ENCODE peak calls at places on chromosomes 2 and 18, in six cellular contexts. One of them, this sample, is unnamed.

GRCh38 chr18:4438938-4439337 is 16.2 kb downstream of the DLGAP1 start:
- DNase-seq in pancreas: no peak
- DNase-seq in coronary artery: no peak
- DNase-seq in OCI-LY7: no peak
- DNase-seq in cardiac muscle cell: no peak
- DNase-seq in astrocyte of the spinal cord: no peak
- DNase-seq in this sample: no peak

GRCh38 chr2:188199716-188200128 is 92.0 kb upstream of the GULP1 start:
- DNase-seq in pancreas: no peak
- DNase-seq in coronary artery: no peak
- DNase-seq in OCI-LY7: no peak
- DNase-seq in cardiac muscle cell: no peak
- DNase-seq in astrocyte of the spinal cord: peak; percentile 88
- DNase-seq in this sample: no peak

GRCh38 chr2:108941161-108941665 is 47.8 kb downstream of the EDAR start:
- DNase-seq in pancreas: no peak
- DNase-seq in coronary artery: no peak
- DNase-seq in OCI-LY7: no peak
- DNase-seq in cardiac muscle cell: no peak
- DNase-seq in astrocyte of the spinal cord: no peak
- DNase-seq in this sample: no peak

GRCh38 chr2:226847511-226847910 is 11.7 kb downstream of the RHBDD1 start:
- DNase-seq in pancreas: no peak
- DNase-seq in coronary artery: no peak
- DNase-seq in OCI-LY7: no peak
- DNase-seq in cardiac muscle cell: no peak
- DNase-seq in astrocyte of the spinal cord: no peak
- DNase-seq in this sample: no peak

GRCh38 chr2:226310081-226310625 is 489.5 kb downstream of the IRS1 start:
- DNase-seq in pancreas: no peak
- DNase-seq in coronary artery: no peak
- DNase-seq in OCI-LY7: no peak
- DNase-seq in cardiac muscle cell: no peak
- DNase-seq in astrocyte of the spinal cord: peak; percentile 27
- DNase-seq in this sample: no peak

GRCh38 chr2:55148269-55148668 is 83.8 kb downstream of the CLHC1 start:
- DNase-seq in pancreas: no peak
- DNase-seq in coronary artery: no peak
- DNase-seq in OCI-LY7: no peak
- DNase-seq in cardiac muscle cell: no peak
- DNase-seq in astrocyte of the spinal cord: peak; percentile 46
- DNase-seq in this sample: no peak

GRCh38 chr2:197460653-197461052 is 7.3 kb downstream of the COQ10B start:
- DNase-seq in pancreas: no peak
- DNase-seq in coronary artery: no peak
- DNase-seq in OCI-LY7: no peak
- DNase-seq in cardiac muscle cell: no peak
- DNase-seq in astrocyte of the spinal cord: no peak
- DNase-seq in this sample: no peak

GRCh38 chr2:185279999-185280398 is 458.6 kb upstream of the FSIP2 start:
- DNase-seq in pancreas: no peak
- DNase-seq in coronary artery: no peak
- DNase-seq in OCI-LY7: peak; percentile 21
- DNase-seq in cardiac muscle cell: no peak
- DNase-seq in astrocyte of the spinal cord: peak; percentile 30
- DNase-seq in this sample: no peak

GRCh38 chr2:197908191-197908590 is 103.8 kb downstream of the PLCL1 start:
- DNase-seq in pancreas: no peak
- DNase-seq in coronary artery: no peak
- DNase-seq in OCI-LY7: no peak
- DNase-seq in cardiac muscle cell: no peak
- DNase-seq in astrocyte of the spinal cord: no peak
- DNase-seq in this sample: no peak

GRCh38 chr2:241542278-241542605 is 16.3 kb upstream of the BOK start:
- DNase-seq in pancreas: no peak
- DNase-seq in coronary artery: no peak
- DNase-seq in OCI-LY7: no peak
- DNase-seq in cardiac muscle cell: no peak
- DNase-seq in astrocyte of the spinal cord: no peak
- DNase-seq in this sample: no peak

GRCh38 chr18:21996261-21996892 is 173.0 kb upstream of the GATA6 start:
- DNase-seq in pancreas: peak; percentile 61
- DNase-seq in coronary artery: no peak
- DNase-seq in OCI-LY7: no peak
- DNase-seq in cardiac muscle cell: no peak
- DNase-seq in astrocyte of the spinal cord: no peak
- DNase-seq in this sample: no peak

GRCh38 chr2:5164806-5165525 is 527.2 kb upstream of the SOX11 start:
- DNase-seq in pancreas: no peak
- DNase-seq in coronary artery: no peak
- DNase-seq in OCI-LY7: no peak
- DNase-seq in cardiac muscle cell: no peak
- DNase-seq in astrocyte of the spinal cord: peak; percentile 94
- DNase-seq in this sample: no peak

GRCh38 chr2:168119519-168120141 is 127.8 kb downstream of the STK39 start:
- DNase-seq in pancreas: no peak
- DNase-seq in coronary artery: no peak
- DNase-seq in OCI-LY7: peak; percentile 66
- DNase-seq in cardiac muscle cell: peak; percentile 74
- DNase-seq in astrocyte of the spinal cord: peak; percentile 78
- DNase-seq in this sample: no peak

GRCh38 chr18:45962461-45962860 is 4.7 kb downstream of the EPG5 start:
- DNase-seq in pancreas: peak; percentile 29
- DNase-seq in coronary artery: no peak
- DNase-seq in OCI-LY7: no peak
- DNase-seq in cardiac muscle cell: peak; percentile 49
- DNase-seq in astrocyte of the spinal cord: peak; percentile 70
- DNase-seq in this sample: no peak

GRCh38 chr2:228268756-228269155 is 87.3 kb upstream of the SPHKAP start:
- DNase-seq in pancreas: no peak
- DNase-seq in coronary artery: no peak
- DNase-seq in OCI-LY7: no peak
- DNase-seq in cardiac muscle cell: no peak
- DNase-seq in astrocyte of the spinal cord: no peak
- DNase-seq in this sample: no peak

GRCh38 chr18:47561316-47561715 is 309.9 kb upstream of the SKOR2 start:
- DNase-seq in pancreas: no peak
- DNase-seq in coronary artery: no peak
- DNase-seq in OCI-LY7: no peak
- DNase-seq in cardiac muscle cell: no peak
- DNase-seq in astrocyte of the spinal cord: no peak
- DNase-seq in this sample: no peak

GRCh38 chr2:149651229-149651628 is 63.7 kb upstream of the MMADHC start:
- DNase-seq in pancreas: no peak
- DNase-seq in coronary artery: no peak
- DNase-seq in OCI-LY7: no peak
- DNase-seq in cardiac muscle cell: no peak
- DNase-seq in astrocyte of the spinal cord: no peak
- DNase-seq in this sample: no peak

GRCh38 chr2:234847364-234847635 is 104.5 kb upstream of the SH3BP4 start:
- DNase-seq in pancreas: no peak
- DNase-seq in coronary artery: no peak
- DNase-seq in OCI-LY7: no peak
- DNase-seq in cardiac muscle cell: no peak
- DNase-seq in astrocyte of the spinal cord: no peak
- DNase-seq in this sample: no peak

GRCh38 chr2:33099989-33100388 is 153.2 kb downstream of the LTBP1 start:
- DNase-seq in pancreas: no peak
- DNase-seq in coronary artery: no peak
- DNase-seq in OCI-LY7: no peak
- DNase-seq in cardiac muscle cell: no peak
- DNase-seq in astrocyte of the spinal cord: no peak
- DNase-seq in this sample: no peak

GRCh38 chr2:238116298-238117198 is 16.4 kb downstream of the ESPNL start:
- DNase-seq in pancreas: no peak
- DNase-seq in coronary artery: no peak
- DNase-seq in OCI-LY7: no peak
- DNase-seq in cardiac muscle cell: no peak
- DNase-seq in astrocyte of the spinal cord: no peak
- DNase-seq in this sample: no peak

DNA sequence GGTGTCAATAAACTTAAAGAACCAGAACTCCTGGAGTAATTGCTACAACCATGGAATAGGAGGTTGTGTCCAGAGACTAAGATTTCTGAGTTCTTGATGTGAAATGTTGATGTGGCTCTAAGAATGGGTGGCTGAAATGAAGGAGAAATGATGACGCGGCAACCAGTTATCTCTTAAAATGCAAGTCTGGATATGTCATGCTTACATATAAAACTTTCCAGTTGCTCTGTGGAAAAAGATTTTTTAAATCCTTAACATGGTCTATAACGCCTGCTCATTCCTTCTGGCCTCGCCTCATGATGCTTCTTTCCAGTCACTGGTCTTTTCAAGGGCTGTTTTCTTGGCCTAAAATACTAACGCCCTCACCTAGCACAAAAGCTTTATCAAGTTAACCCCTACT is 23.5 kb upstream of the MYO1B start:
- DNase-seq in pancreas: no peak
- DNase-seq in coronary artery: no peak
- DNase-seq in OCI-LY7: no peak
- DNase-seq in cardiac muscle cell: no peak
- DNase-seq in astrocyte of the spinal cord: no peak
- DNase-seq in this sample: no peak
- TF ChIP-seq CTCF in pancreas: no peak
- TF ChIP-seq CTCF in coronary artery: no peak
- TF ChIP-seq CTCF in OCI-LY7: no peak
- TF ChIP-seq CTCF in cardiac muscle cell: no peak
- TF ChIP-seq CTCF in astrocyte of the spinal cord: no peak
- TF ChIP-seq CTCF in this sample: no peak

DNA sequence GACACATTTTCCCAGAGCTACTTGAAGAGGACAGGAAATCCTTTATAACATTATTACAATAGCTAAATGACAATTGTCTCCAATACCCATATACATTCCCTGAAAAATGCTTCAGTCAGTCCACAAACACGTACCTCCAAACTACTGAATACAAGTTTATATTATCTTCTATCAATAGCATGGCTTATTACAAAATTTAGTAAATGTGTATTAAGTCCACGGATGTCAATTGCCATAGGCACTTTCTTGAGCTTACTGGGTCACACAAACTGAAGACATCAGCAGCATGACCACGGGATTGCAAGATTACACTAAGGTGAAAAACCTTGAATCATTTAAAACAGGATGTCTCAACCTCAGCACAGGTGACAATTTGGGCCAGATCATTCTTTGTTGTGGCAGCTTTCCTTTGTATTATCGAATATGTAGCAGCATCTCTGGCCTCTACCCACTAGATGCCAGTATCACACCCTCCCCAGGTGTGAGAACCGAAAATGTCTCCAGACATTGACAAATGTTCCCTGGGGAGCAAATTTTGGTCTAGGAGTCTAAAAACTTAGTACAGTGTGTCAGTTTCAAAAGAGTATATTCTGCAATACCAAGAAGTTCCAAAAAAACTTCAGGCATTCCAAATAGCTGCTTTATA is 1.4 kb downstream of the MBD2 start:
- DNase-seq in pancreas: peak; percentile 20
- DNase-seq in coronary artery: no peak
- DNase-seq in OCI-LY7: peak; percentile 82
- DNase-seq in cardiac muscle cell: no peak
- DNase-seq in astrocyte of the spinal cord: no peak
- DNase-seq in this sample: no peak
- TF ChIP-seq CTCF in pancreas: no peak
- TF ChIP-seq CTCF in coronary artery: no peak
- TF ChIP-seq CTCF in OCI-LY7: peak; percentile 73
- TF ChIP-seq CTCF in cardiac muscle cell: peak; percentile 21
- TF ChIP-seq CTCF in astrocyte of the spinal cord: no peak
- TF ChIP-seq CTCF in this sample: peak; percentile 27

GRCh38 chr18:38042496-38042895 is 476.9 kb upstream of the CELF4 start:
- DNase-seq in pancreas: no peak
- DNase-seq in coronary artery: no peak
- DNase-seq in OCI-LY7: no peak
- DNase-seq in cardiac muscle cell: no peak
- DNase-seq in astrocyte of the spinal cord: no peak
- DNase-seq in this sample: no peak

GRCh38 chr18:38052879-38053590 is 487.4 kb upstream of the CELF4 start:
- DNase-seq in pancreas: no peak
- DNase-seq in coronary artery: no peak
- DNase-seq in OCI-LY7: no peak
- DNase-seq in cardiac muscle cell: no peak
- DNase-seq in astrocyte of the spinal cord: no peak
- DNase-seq in this sample: no peak

DNA sequence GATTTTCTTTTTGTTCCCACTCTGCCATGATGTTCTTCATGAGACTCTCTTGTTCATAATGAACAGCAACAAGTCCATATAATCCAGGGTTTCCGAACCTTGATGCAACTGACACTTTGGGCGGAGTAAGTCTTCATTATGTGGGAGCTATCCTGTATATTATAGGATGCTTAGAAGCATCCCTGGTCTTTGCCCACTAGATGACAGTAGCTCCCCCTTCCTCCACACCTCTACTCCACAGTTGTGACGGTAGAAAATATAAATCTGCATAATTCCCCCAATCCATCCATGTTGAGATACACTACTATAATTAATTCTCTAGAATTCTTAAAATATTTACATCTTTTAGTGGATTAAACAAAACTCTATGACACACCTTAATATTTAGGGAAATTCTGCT is 482.2 kb upstream of the CELF4 start:
- DNase-seq in pancreas: no peak
- DNase-seq in coronary artery: no peak
- DNase-seq in OCI-LY7: no peak
- DNase-seq in cardiac muscle cell: no peak
- DNase-seq in astrocyte of the spinal cord: no peak
- DNase-seq in this sample: no peak
- TF ChIP-seq CTCF in pancreas: no peak
- TF ChIP-seq CTCF in coronary artery: no peak
- TF ChIP-seq CTCF in OCI-LY7: no peak
- TF ChIP-seq CTCF in cardiac muscle cell: no peak
- TF ChIP-seq CTCF in astrocyte of the spinal cord: no peak
- TF ChIP-seq CTCF in this sample: no peak

GRCh38 chr2:12469053-12469625 is 247.6 kb upstream of the TRIB2 start:
- DNase-seq in pancreas: no peak
- DNase-seq in coronary artery: no peak
- DNase-seq in OCI-LY7: no peak
- DNase-seq in cardiac muscle cell: no peak
- DNase-seq in astrocyte of the spinal cord: peak; percentile 60
- DNase-seq in this sample: no peak
- TF ChIP-seq CTCF in pancreas: no peak
- TF ChIP-seq CTCF in coronary artery: no peak
- TF ChIP-seq CTCF in OCI-LY7: no peak
- TF ChIP-seq CTCF in cardiac muscle cell: no peak
- TF ChIP-seq CTCF in astrocyte of the spinal cord: no peak
- TF ChIP-seq CTCF in this sample: no peak

GRCh38 chr18:77110400-77110799 is 22.2 kb downstream of the MBP start:
- DNase-seq in pancreas: no peak
- DNase-seq in coronary artery: peak; percentile 35
- DNase-seq in OCI-LY7: no peak
- DNase-seq in cardiac muscle cell: no peak
- DNase-seq in astrocyte of the spinal cord: no peak
- DNase-seq in this sample: no peak
- TF ChIP-seq CTCF in pancreas: no peak
- TF ChIP-seq CTCF in coronary artery: no peak
- TF ChIP-seq CTCF in OCI-LY7: no peak
- TF ChIP-seq CTCF in cardiac muscle cell: no peak
- TF ChIP-seq CTCF in astrocyte of the spinal cord: no peak
- TF ChIP-seq CTCF in this sample: no peak

GRCh38 chr2:127027715-127028114 is 79.2 kb downstream of the BIN1 start:
- DNase-seq in pancreas: no peak
- DNase-seq in coronary artery: no peak
- DNase-seq in OCI-LY7: peak; percentile 6
- DNase-seq in cardiac muscle cell: no peak
- DNase-seq in astrocyte of the spinal cord: no peak
- DNase-seq in this sample: no peak
- TF ChIP-seq CTCF in pancreas: no peak
- TF ChIP-seq CTCF in coronary artery: no peak
- TF ChIP-seq CTCF in OCI-LY7: peak; percentile 66
- TF ChIP-seq CTCF in cardiac muscle cell: no peak
- TF ChIP-seq CTCF in astrocyte of the spinal cord: peak; percentile 13
- TF ChIP-seq CTCF in this sample: no peak